ENCODE peak calls at places on chromosomes 16 and 17, in eight cellular contexts. C, R, J, M, K, I, E and A are unnamed samples.

GRCh38 chr17:60135951-60136666 is 13.7 kb upstream of the CA4 start:
- DNase-seq in E (no peak), I (peak; percentile 20), K (no peak), J (no peak), M (no peak), R (no peak), C (peak; percentile 8), A (no peak)

GRCh38 chr17:44531019-44531418 is 26.3 kb upstream of the FZD2 start:
- DNase-seq in R (no peak), I (no peak), M (no peak), E (no peak), J (no peak), C (no peak), K (no peak), A (no peak)

GRCh38 chr16:27515874-27516353 is 33.8 kb downstream of the GTF3C1 start:
- DNase-seq in K (peak; percentile 6), E (peak; percentile 47), C (peak; percentile 72), J (peak; percentile 30), M (peak; percentile 8), R (peak; percentile 51), I (peak; percentile 46), A (peak; percentile 45)

GRCh38 chr16:31897283-31897682 is 23.7 kb downstream of the ZNF267 start:
- DNase-seq in C (no peak), J (no peak), K (no peak), M (no peak), I (no peak), E (no peak), R (no peak), A (no peak)

GRCh38 chr17:75514299-75515228 is 773 bp downstream of the CASKIN2 start:
- DNase-seq in M (no peak), K (no peak), E (peak; percentile 43), J (peak; percentile 50), I (no peak), R (peak; percentile 68), C (peak; percentile 67), A (peak; percentile 90)

GRCh38 chr17:77449908-77450741 is 309.4 kb downstream of the SEC14L1 start:
- DNase-seq in C (peak; percentile 62), I (peak; percentile 58), K (no peak), R (peak; percentile 89), E (peak; percentile 78), J (peak; percentile 88), M (no peak), A (peak; percentile 25)

GRCh38 chr17:21357281-21357680 is 18.9 kb upstream of the KCNJ12 start:
- DNase-seq in M (no peak), C (no peak), J (no peak), R (no peak), E (no peak), K (no peak), I (no peak), A (no peak)

GRCh38 chr17:21460358-21460757 is 84.2 kb downstream of the KCNJ12 start:
- DNase-seq in J (no peak), K (no peak), C (no peak), M (no peak), R (no peak), E (no peak), I (no peak), A (peak; percentile 7)

GRCh38 chr16:974606-975312 is 4.0 kb upstream of the LMF1 start:
- DNase-seq in I (peak; percentile 45), E (no peak), R (no peak), M (no peak), C (no peak), K (no peak), J (no peak), A (no peak)

GRCh38 chr17:77834170-77835115 is 124.1 kb upstream of the TNRC6C start:
- DNase-seq in I (no peak), E (peak; percentile 98), J (peak; percentile 92), C (no peak), M (peak; percentile 58), R (peak; percentile 39), K (peak; percentile 62), A (peak; percentile 87)

GRCh38 chr17:42984486-42984885 is 4.1 kb downstream of the RUNDC1 start:
- DNase-seq in M (no peak), E (no peak), J (no peak), C (no peak), I (no peak), R (no peak), K (no peak), A (no peak)

GRCh38 chr16:46658925-46659324 is 30.1 kb downstream of the VPS35 start:
- DNase-seq in I (peak; percentile 56), M (peak; percentile 63), R (no peak), C (no peak), K (no peak), J (no peak), E (no peak), A (no peak)

GRCh38 chr17:45160505-45161287 is 979 bp upstream of the HEXIM2 start:
- DNase-seq in C (peak; percentile 95), K (no peak), J (peak; percentile 91), R (peak; percentile 95), M (peak; percentile 62), I (peak; percentile 76), E (peak; percentile 82), A (peak; percentile 61)

GRCh38 chr16:67641779-67642708 is 2.9 kb upstream of the CARMIL2 start:
- DNase-seq in K (no peak), E (peak; percentile 67), J (no peak), C (no peak), I (no peak), M (no peak), R (no peak), A (peak; percentile 15)

GRCh38 chr16:3183445-3184139 is 4.4 kb upstream of the OR1F1 start:
- DNase-seq in E (peak; percentile 17), J (no peak), I (no peak), K (no peak), R (no peak), C (no peak), M (no peak), A (no peak)

GRCh38 chr17:44170499-44171201 is at the start of gene ASB16:
- DNase-seq in K (no peak), E (peak; percentile 47), M (peak; percentile 83), I (no peak), J (peak; percentile 67), R (peak; percentile 40), C (peak; percentile 53), A (no peak)

GRCh38 chr16:59060212-59060611 is 326.1 kb upstream of the GOT2 start:
- DNase-seq in R (no peak), M (no peak), I (no peak), J (no peak), C (no peak), K (no peak), E (peak; percentile 25), A (no peak)

DNA sequence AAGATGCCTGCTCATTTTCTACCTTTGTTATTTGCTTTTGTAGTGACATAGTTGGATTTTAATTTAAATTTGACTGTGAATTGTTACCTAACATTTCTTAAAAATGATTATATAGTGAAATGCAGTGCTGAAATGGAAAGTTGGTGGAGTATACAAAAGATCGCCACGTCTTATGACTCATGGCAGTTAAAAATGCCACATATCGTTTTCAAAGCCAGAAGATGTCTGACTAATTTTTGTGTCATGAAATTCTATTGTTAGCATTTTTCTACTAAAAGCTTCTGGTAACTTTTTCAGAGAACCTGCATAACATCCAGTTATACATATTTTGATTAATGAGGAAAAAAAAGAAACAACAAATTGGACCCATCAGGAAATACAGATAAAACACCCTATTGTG is 20.6 kb downstream of the MAP2K4 start:
- DNase-seq in I (no peak), R (no peak), K (peak; percentile 71), C (no peak), M (no peak), J (no peak), E (peak; percentile 91), A (peak; percentile 96)
- TF ChIP-seq EZH2phosphoT487 in I (no peak), R (no peak), K (no peak), C (no peak), M (no peak), J (no peak), E (no peak), A (no peak)

DNA sequence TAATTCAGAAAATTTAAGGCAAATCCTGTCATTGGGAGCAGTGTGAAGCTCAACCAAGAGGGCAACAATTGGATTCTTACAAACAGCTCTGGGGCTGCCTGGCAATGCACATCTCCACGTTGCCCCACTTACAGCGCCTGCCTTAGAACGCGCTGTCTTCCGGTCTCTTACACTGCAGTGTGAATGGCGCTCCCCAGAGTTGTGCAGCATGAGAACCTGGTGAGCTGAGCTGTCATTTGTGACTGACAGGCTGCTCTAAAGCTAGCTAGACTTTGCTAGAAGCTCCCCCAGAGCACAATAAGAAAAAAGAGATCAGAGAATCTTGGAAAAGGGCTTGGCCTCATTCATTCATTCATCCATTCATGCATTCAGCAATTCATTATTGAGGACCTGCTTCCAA is 64.5 kb upstream of the PLCG2 start:
- DNase-seq in I (no peak), C (no peak), M (no peak), E (no peak), K (no peak), J (no peak), R (no peak), A (no peak)
- H3K4me2 ChIP-seq in I (peak overlapping the region; percentile 87), C (peak overlapping the region; percentile 44), M (peak overlapping the region; percentile 30), E (no peak overlapping the region), K (no peak overlapping the region), J (no peak overlapping the region), R (no peak overlapping the region), A (no peak overlapping the region)

GRCh38 chr17:73278049-73278464 is 16.4 kb upstream of the CPSF4L start:
- DNase-seq in K (no peak), M (no peak), I (no peak), E (no peak), C (no peak), R (no peak), J (no peak), A (no peak)

GRCh38 chr17:73279704-73280103 is 18.0 kb upstream of the CPSF4L start:
- DNase-seq in R (no peak), K (no peak), J (no peak), I (no peak), E (no peak), M (no peak), C (no peak), A (no peak)

GRCh38 chr17:73280191-73280590 is 18.5 kb upstream of the CPSF4L start:
- DNase-seq in E (no peak), I (no peak), M (no peak), J (no peak), K (no peak), R (no peak), C (no peak), A (no peak)

GRCh38 chr17:73281926-73282325 is 20.2 kb upstream of the CPSF4L start:
- DNase-seq in C (no peak), M (no peak), I (no peak), R (no peak), K (no peak), J (no peak), E (no peak), A (no peak)

GRCh38 chr17:73278465-73279453 is 17.1 kb upstream of the CPSF4L start:
- DNase-seq in I (no peak), K (no peak), M (no peak), E (peak; percentile 22), J (peak; percentile 33), C (no peak), R (no peak), A (peak; percentile 27)
- TF ChIP-seq EZH2phosphoT487 in I (no peak), K (no peak), M (no peak), E (no peak), J (no peak), C (no peak), R (no peak), A (no peak)

DNA sequence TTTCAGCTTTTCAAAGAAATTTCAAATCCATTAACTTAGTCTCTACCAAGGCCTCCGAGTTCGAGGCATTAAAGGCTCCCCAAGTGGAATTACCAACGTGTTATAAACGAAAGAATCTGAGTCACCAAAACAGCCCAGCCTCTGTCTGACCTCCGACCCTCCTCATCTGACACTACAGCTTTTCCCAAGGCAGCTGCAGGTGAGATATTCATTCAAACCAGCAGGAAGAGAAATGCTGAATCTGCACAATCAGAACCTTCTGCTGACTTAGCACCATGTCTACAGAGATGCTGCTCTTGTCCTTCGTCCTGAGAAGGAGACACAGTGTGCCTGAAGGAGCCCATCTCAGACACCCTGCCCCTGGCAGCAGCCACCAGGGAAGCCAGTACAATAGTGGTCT is 30.5 kb downstream of the GRIN2A start:
- DNase-seq in J (no peak), E (no peak), I (no peak), M (peak; percentile 69), K (no peak), R (no peak), C (no peak), A (no peak)
- H3K4me2 ChIP-seq in J (no peak overlapping the region), E (no peak overlapping the region), I (no peak overlapping the region), M (no peak overlapping the region), K (no peak overlapping the region), R (no peak overlapping the region), C (no peak overlapping the region), A (no peak overlapping the region)